ENCODE peak calls at places on chromosomes 5 and 9, in six cellular contexts. O, V, B, K, T and J are unnamed samples.

GRCh38 chr9:17280350-17281012 is 145.6 kb downstream of the CNTLN start:
- DNase-seq in B (no peak), O (no peak), K (no peak), V (no peak), T (no peak), J (no peak)

GRCh38 chr5:108430931-108431608 is 49.2 kb upstream of the FBXL17 start:
- DNase-seq in O (no peak), B (no peak), V (no peak), K (no peak), T (no peak), J (no peak)

GRCh38 chr5:41637424-41637823 is 127.0 kb upstream of the PLCXD3 start:
- DNase-seq in B (no peak), O (no peak), K (no peak), T (no peak), V (no peak), J (no peak)

GRCh38 chr9:27511771-27512170 is 12.3 kb upstream of the IFNK start:
- DNase-seq in K (no peak), T (no peak), V (no peak), B (no peak), O (no peak), J (no peak)

GRCh38 chr9:35526087-35526801 is 36.3 kb downstream of the RUSC2 start:
- DNase-seq in O (no peak), T (no peak), V (no peak), K (peak; percentile 84), B (no peak), J (no peak)

GRCh38 chr5:7207979-7208378 is 188.0 kb upstream of the ADCY2 start:
- DNase-seq in T (no peak), K (no peak), O (no peak), B (no peak), V (no peak), J (no peak)

GRCh38 chr5:128493657-128494329 is 44.3 kb downstream of the FBN2 start:
- DNase-seq in B (no peak), K (no peak), V (no peak), O (no peak), T (no peak), J (no peak)

GRCh38 chr5:101473483-101473882 is 570.4 kb upstream of the ST8SIA4 start:
- DNase-seq in V (no peak), O (no peak), B (no peak), T (no peak), K (no peak), J (no peak)

GRCh38 chr9:19104528-19105282 is 2.0 kb upstream of the HAUS6 start:
- DNase-seq in O (no peak), K (no peak), V (no peak), T (no peak), B (no peak), J (no peak)

GRCh38 chr5:151155777-151156731 is 1.5 kb downstream of the ANXA6 start:
- DNase-seq in B (peak; percentile 77), T (peak; percentile 31), K (no peak), V (peak; percentile 87), O (no peak), J (peak; percentile 58)

GRCh38 chr9:136457326-136457725 is 17.7 kb upstream of the INPP5E start:
- DNase-seq in O (no peak), T (no peak), V (no peak), B (no peak), K (no peak), J (no peak)

GRCh38 chr9:129336130-129336528 is 158.1 kb upstream of the IER5L start:
- DNase-seq in T (no peak), K (no peak), B (no peak), V (no peak), O (no peak), J (no peak)

GRCh38 chr9:129337287-129338140 is 159.5 kb upstream of the IER5L start:
- DNase-seq in T (no peak), B (no peak), O (no peak), K (no peak), V (no peak), J (no peak)

GRCh38 chr9:129335456-129336129 is 157.5 kb upstream of the IER5L start:
- DNase-seq in K (no peak), V (no peak), B (peak; percentile 81), T (no peak), O (peak; percentile 50), J (no peak)

GRCh38 chr9:129334744-129335080 is 156.7 kb upstream of the IER5L start:
- DNase-seq in K (no peak), V (no peak), O (no peak), T (no peak), B (no peak), J (no peak)

GRCh38 chr9:129336601-129337286 is 158.7 kb upstream of the IER5L start:
- DNase-seq in T (peak; percentile 47), V (no peak), B (no peak), K (no peak), O (peak; percentile 67), J (peak; percentile 77)
- H3K4me3 ChIP-seq in T (peak overlapping the region; percentile 15), V (no peak overlapping the region), B (peak overlapping the region; percentile 46), K (no peak overlapping the region), O (peak overlapping the region; percentile 32), J (peak overlapping the region; percentile 39)

DNA sequence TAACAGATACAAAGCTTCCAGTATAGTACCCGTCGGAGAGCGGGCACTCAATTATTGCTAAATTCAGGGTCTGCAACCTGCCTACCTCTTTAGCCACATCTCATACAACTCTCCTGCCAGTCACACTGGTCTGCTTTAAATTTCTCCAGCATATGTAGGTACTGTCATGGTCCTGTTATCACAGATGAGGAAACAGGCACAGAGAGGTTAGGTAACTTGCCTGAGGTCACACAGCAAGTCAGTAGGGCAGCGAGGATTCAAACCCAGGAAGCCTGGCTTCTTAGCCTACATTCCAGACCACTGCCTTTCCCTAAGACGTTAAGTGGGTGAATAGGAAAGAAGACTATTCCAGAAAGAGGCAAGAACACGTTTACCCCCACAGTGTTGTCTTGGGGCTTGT is 186.0 kb upstream of the NFIB start:
- DNase-seq in V (no peak), T (no peak), K (no peak), B (no peak), O (no peak), J (no peak)
- TF ChIP-seq EP300 in V (no peak), T (no peak), K (no peak), B (no peak), O (no peak), J (no peak)

DNA sequence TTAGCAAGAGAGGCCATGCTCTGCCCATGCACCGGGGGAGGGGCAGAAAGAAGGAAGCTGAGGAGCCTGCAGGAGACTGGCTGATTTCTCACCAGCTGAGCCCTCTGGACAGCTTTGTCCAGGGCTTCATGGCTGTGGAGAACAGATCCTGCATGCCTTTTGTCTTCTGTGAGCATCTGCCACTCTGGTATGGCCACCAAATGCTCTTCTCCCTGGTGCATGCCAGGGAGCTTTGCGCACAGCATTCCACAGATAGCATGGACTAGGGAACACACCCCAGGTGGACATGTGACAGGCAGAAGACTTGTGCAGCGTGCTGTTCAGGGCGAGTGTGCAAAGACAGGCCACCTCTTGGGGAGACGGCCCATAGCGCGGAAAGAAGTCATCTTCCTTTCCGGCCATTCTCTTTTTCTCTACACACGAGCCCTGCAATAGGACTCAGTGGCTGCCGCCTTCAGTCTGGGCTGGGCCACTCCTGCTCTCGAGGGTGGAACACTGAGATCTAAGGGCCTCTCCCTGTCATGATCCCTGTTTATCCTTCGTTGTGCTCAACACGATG is 56.7 kb downstream of the GADD45G start:
- DNase-seq in T (peak; percentile 47), K (no peak), B (peak; percentile 64), O (peak; percentile 55), V (no peak), J (no peak)
- H3K27ac ChIP-seq in T (peak overlapping the region; percentile 89), K (no peak overlapping the region), B (peak overlapping the region; percentile 71), O (peak overlapping the region; percentile 88), V (no peak overlapping the region), J (no peak overlapping the region)

DNA sequence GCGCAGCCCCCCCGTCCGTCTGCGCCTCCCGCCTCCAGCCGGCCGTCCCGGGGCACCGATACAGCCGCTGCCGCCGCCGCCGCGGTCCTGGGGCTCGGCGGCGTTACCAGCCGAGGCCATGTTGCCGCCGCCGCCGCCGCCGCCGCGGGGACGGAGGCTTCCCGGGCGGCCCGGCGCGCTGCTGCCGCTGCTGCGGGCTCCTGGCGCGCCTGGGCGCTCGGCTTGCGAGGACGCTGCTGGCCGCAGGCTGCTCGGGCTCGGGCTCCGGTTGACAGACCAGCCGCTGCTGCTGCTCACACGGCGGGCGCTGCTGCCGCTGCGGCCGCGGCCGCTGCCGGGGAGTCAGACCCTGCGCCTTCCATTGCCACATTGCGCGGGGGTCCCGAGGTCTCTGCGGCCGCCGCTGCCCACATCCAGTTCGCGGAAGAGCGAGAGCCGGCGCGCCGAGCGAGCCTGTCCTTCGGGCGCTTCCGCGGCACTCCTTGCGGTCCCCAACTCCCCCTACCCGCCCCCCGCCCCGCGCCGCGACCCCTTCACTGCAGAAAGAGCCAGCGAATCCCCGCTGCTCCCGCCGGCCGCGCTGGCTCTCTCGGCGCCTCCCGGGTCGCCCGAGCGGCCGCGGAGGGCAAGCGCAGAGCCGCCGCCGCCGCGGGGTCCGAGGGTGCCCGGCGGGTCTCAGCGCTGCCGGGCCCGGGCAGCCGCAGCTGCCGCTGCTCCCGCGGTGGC is 8.4 kb downstream of the PTCH1 start:
- DNase-seq in O (no peak), V (peak; percentile 47), K (peak; percentile 25), B (no peak), T (no peak), J (no peak)
- H3K4me3 ChIP-seq in O (peak overlapping the region; percentile 78), V (peak overlapping the region; percentile 87), K (peak overlapping the region; percentile 84), B (peak overlapping the region; percentile 75), T (peak overlapping the region; percentile 89), J (peak overlapping the region; percentile 72)

DNA sequence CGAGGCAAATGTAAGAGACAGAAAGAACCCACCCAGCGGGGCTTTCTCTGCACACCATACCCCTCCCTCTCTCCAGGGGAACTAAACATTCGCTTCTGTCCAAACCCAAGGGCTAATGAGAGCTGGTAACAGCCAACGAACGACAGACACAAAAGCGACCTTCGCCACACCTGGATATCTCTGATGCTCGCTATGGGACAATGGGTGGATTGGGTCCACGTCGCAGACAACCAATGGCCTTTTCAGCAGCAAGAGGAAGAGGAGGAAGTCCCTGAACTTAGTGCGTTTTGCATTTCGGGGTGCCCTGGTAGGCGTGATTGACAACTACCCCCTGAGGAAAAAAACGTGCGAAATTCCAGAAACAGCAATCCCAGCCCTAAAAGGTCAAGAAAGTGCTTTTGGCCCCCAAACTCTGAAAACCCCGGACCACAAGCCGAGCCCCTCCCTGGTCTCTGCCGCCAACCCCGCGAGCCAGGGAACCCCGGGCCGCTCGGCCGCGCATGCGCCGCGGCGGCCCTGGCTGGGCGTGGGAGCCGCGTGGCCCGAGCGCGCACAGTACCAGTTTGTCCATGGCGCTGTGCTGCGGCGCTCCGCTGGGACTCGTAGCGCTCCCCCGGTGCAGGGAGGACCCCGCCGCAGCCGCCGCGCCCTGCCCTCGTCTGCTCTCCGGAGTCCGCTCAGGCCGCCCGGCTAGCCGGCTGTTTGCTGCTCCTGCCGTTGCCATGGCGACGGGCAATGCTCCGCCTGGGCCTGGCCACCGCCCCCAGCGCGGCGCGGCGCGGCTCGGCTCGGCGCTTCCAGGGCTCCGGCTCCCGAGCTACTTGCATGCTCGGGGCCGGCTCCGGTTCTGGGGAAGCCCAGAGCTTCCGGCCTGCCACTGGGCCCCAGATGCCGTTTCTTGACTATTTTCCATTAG is 66.9 kb upstream of the DNAH5 start:
- DNase-seq in K (peak; percentile 93), B (peak; percentile 92), O (peak; percentile 91), T (peak; percentile 84), V (peak; percentile 93), J (peak; percentile 89)
- TF ChIP-seq EP300 in K (no peak), B (no peak), O (no peak), T (no peak), V (no peak), J (no peak)